ENCODE peak calls at places on chromosomes 2 and 18, in six cellular contexts. O, Q, R, E, Z and A are unnamed samples.

GRCh38 chr2:54336136-54336976 is 80.3 kb upstream of the TSPYL6 start:
- DNase-seq in O (no peak), Q (peak; percentile 92), R (no peak), E (no peak), Z (no peak), A (no peak)

GRCh38 chr2:26144031-26144430 is 28.9 kb upstream of the GAREM2 start:
- DNase-seq in O (no peak), Q (no peak), R (no peak), E (no peak), Z (no peak), A (no peak)

GRCh38 chr2:86062043-86062442 is 43.6 kb downstream of the POLR1A start:
- DNase-seq in O (no peak), Q (peak; percentile 80), R (no peak), E (no peak), Z (no peak), A (no peak)

GRCh38 chr2:134301099-134301970 is 47.5 kb downstream of the MGAT5 start:
- DNase-seq in O (no peak), Q (peak; percentile 70), R (no peak), E (no peak), Z (no peak), A (no peak)

GRCh38 chr2:128422571-128422970 is 103.9 kb upstream of the HS6ST1 start:
- DNase-seq in O (no peak), Q (peak; percentile 88), R (no peak), E (no peak), Z (no peak), A (no peak)

GRCh38 chr2:171837736-171838135 is 56.3 kb downstream of the SLC25A12 start:
- DNase-seq in O (no peak), Q (peak; percentile 24), R (no peak), E (no peak), Z (no peak), A (no peak)

GRCh38 chr2:230933521-230934180 is 8.6 kb upstream of the GPR55 start:
- DNase-seq in O (no peak), Q (no peak), R (no peak), E (no peak), Z (peak; percentile 34), A (no peak)

GRCh38 chr2:184339966-184340365 is 258.4 kb upstream of the ZNF804A start:
- DNase-seq in O (no peak), Q (no peak), R (no peak), E (no peak), Z (no peak), A (no peak)

GRCh38 chr2:64311948-64312621 is 141.9 kb upstream of the LGALSL start:
- DNase-seq in O (peak; percentile 88), Q (peak; percentile 78), R (peak; percentile 56), E (no peak), Z (peak; percentile 62), A (no peak)

GRCh38 chr18:33014060-33014796 is 241.4 kb upstream of the KLHL14 start:
- DNase-seq in O (no peak), Q (no peak), R (no peak), E (no peak), Z (no peak), A (no peak)

GRCh38 chr2:222485367-222486211 is 61.2 kb downstream of the SGPP2 start:
- DNase-seq in O (no peak), Q (no peak), R (no peak), E (no peak), Z (no peak), A (no peak)

GRCh38 chr2:26438526-26438925 is 36.8 kb downstream of the DRC1 start:
- DNase-seq in O (no peak), Q (peak; percentile 13), R (peak; percentile 13), E (no peak), Z (no peak), A (no peak)

GRCh38 chr2:109521233-109521632 is 92.5 kb downstream of the SEPTIN10 start:
- DNase-seq in O (no peak), Q (no peak), R (no peak), E (no peak), Z (no peak), A (no peak)

GRCh38 chr2:15152382-15152781 is 408.8 kb downstream of the NBAS start:
- DNase-seq in O (no peak), Q (no peak), R (no peak), E (no peak), Z (no peak), A (no peak)

GRCh38 chr2:105595536-105595935 is 149.2 kb upstream of the NCK2 start:
- DNase-seq in O (no peak), Q (no peak), R (no peak), E (no peak), Z (no peak), A (no peak)
- TF ChIP-seq CTCF in O (no peak), Q (no peak), R (no peak), E (no peak), Z (no peak), A (no peak)

DNA sequence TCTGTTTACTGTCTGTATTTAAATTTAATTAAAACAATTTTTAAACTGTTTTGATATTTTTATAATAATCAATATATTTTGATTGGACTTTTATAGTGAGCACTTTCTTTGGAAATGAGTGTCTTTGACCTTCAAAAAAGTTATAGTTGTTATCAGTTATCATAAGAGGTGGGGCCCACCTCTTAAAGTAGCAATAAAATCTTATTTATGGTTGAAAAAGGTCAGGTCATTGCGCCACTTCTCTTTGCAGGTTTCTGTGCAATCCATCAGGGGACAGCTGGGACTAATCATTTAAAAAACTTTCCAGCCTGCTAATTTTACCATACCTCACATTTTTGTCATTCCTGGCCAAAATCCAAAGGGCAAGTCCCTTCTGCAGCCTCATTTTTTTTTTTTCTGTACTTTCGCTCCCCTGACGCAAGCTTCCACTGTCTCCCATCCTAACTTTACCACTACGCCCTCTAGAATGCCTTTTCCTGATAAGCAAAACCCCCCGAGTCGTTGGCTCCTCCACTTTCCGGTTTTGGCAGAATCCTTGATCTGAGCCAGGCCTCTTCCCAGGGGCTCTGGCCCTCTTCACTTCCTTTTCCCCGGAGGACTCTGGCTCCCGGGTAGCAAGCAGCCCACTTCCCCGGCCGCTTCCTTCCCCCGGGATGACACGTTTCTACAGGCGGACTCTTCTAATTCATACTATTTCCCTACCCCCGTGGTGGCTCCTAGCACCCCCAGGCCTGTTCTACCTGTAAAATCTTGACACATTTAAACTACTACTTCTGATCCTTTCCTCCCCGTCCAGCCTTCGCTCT is 1.1 kb upstream of the SEH1L start:
- DNase-seq in O (peak; percentile 13), Q (peak; percentile 89), R (peak; percentile 76), E (no peak), Z (no peak), A (no peak)
- TF ChIP-seq CTCF in O (no peak), Q (peak; percentile 6), R (no peak), E (no peak), Z (no peak), A (no peak)

GRCh38 chr2:117536139-117536538 is 278.4 kb upstream of the DDX18 start:
- DNase-seq in O (no peak), Q (no peak), R (peak; percentile 70), E (no peak), Z (no peak), A (no peak)
- TF ChIP-seq CTCF in O (no peak), Q (no peak), R (peak; percentile 65), E (no peak), Z (peak; percentile 52), A (no peak)

DNA sequence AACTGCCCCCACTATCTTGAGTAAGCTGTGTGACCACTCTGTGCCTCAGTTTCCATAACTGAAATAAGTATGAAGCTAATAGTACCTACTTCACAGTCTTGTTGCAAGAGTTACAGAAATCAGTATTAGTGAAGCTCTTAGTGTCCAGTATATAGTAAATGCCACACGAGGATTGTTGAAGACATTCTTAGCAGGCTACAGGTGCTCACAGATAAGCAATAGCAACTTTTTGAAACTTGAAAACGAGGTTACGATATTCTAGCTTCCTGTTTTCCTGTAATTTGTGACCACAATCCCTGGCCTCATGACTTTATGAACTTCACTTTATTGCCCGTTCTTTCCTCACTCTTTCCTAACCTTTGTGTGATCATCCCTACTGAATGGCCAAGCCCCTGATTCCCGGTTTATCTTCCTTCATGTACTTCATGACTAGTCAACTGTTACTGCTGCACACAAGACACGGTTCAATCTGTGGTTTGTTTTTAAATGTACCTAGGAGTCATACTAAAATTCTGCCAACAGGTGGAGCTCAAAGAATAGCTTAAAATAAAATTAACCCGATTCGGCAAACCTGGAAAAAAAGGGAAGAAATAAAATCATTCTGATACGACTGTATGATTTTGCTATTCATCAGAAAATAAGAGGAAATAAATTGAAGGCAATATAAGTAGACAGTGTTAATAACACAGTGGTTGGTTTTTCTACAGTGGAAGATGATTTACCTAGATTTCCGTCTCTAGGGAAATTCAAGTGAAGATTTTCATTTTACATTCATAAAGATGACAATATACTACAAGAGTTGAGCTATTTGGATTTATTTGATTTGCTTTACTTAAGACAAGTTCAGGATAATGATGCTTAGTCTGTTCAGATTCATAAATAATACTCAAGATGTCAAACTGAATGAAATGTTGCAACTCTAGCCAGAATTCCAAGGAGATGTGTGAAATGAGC is 38.1 kb upstream of the STAT1 start:
- DNase-seq in O (no peak), Q (peak; percentile 74), R (peak; percentile 73), E (no peak), Z (no peak), A (no peak)
- TF ChIP-seq CTCF in O (peak; percentile 54), Q (peak; percentile 76), R (peak; percentile 83), E (peak; percentile 83), Z (peak; percentile 70), A (peak; percentile 70)

GRCh38 chr18:1102848-1103247 is 198.2 kb downstream of the ADCYAP1 start:
- DNase-seq in O (no peak), Q (no peak), R (peak; percentile 34), E (no peak), Z (no peak), A (no peak)
- TF ChIP-seq CTCF in O (no peak), Q (no peak), R (peak; percentile 40), E (no peak), Z (no peak), A (no peak)

GRCh38 chr18:13746636-13747035 is 20.2 kb downstream of the RNMT start:
- DNase-seq in O (no peak), Q (no peak), R (no peak), E (no peak), Z (no peak), A (no peak)
- TF ChIP-seq CTCF in O (no peak), Q (no peak), R (no peak), E (no peak), Z (no peak), A (no peak)

DNA sequence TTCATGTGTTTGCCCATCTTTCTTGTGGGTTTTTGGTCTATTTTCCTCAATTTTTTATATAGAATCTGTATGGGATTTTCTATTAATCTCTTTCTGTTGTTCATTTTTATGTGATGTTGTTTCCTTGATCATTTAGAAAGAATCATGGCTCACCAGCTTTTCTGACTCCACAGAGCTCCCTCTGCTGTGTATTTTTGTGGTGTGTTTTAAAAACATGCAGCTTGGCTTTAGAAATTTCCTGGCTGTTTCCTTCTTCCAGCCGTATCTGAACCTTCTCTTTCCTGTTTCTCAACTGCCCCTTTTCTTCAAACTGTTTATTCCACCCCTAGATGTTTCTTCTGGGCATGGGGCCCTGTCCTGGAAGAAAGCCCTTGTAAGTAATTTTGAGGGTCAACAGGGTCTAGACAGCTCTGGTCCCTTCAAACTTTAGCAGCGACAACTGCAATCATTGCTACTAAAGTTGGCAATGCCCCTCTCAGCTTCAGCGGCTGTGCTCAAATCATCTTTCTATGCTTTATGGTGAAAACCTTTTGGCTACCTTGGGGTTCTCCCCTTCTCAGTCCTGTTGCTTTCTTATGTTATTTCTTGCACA is 17.6 kb upstream of the COPS8 start:
- DNase-seq in O (no peak), Q (no peak), R (no peak), E (no peak), Z (no peak), A (no peak)
- TF ChIP-seq CTCF in O (no peak), Q (no peak), R (no peak), E (no peak), Z (no peak), A (no peak)

GRCh38 chr2:74507145-74507925 is at the start of gene PCGF1:
- DNase-seq in O (peak; percentile 98), Q (peak; percentile 97), R (peak; percentile 100), E (peak; percentile 99), Z (peak; percentile 98), A (peak; percentile 99)
- TF ChIP-seq CTCF in O (no peak), Q (peak; percentile 44), R (peak; percentile 37), E (no peak), Z (peak; percentile 35), A (no peak)